ENCODE peak calls at places on chromosomes 3 and 15, in six cellular contexts. X is aorta, M is esophagus squamous epithelium, A is HepG2, Y is gastrocnemius medialis, Z is IMR-90. Q is an unnamed sample. For H3K4me1 and H3K36me3, the result is how much of the 10 kb centered on the place peaks cover.

GRCh38 chr3:37833790-37834189 is 27.9 kb upstream of the CTDSPL start:
- DNase-seq in X (no peak), A (no peak), M (no peak), Z (no peak), Y (no peak), Q (no peak)

GRCh38 chr3:129003578-129004112 is 2.5 kb downstream of the EFCC1 start:
- DNase-seq in Y (no peak), X (no peak), A (peak), Z (no peak), M (no peak), Q (no peak)

GRCh38 chr3:117814975-117815374 is 1105.4 kb downstream of the TUSC7 start:
- DNase-seq in X (no peak), A (no peak), M (no peak), Y (no peak), Z (peak), Q (no peak)

GRCh38 chr15:41695750-41696436 is 35.7 kb downstream of the MGA start:
- DNase-seq in Z (peak), X (no peak), M (no peak), Y (no peak), A (peak), Q (no peak)

GRCh38 chr15:60589253-60589652 is 110.3 kb upstream of the ICE2 start:
- DNase-seq in X (no peak), A (no peak), Z (no peak), M (no peak), Y (no peak), Q (no peak)

GRCh38 chr15:62439543-62440016 is 274.5 kb upstream of the C2CD4B start:
- DNase-seq in A (peak), Y (peak), M (no peak), X (no peak), Z (peak), Q (no peak)

GRCh38 chr15:96273317-96274086 is 57.0 kb upstream of the NR2F2 start:
- DNase-seq in M (no peak), A (no peak), X (no peak), Y (no peak), Z (peak), Q (no peak)

GRCh38 chr15:78951841-78952238 is 7.0 kb upstream of the CTSH start:
- DNase-seq in Y (no peak), Z (peak), M (no peak), X (no peak), A (peak), Q (no peak)

GRCh38 chr3:125054436-125055164 is 1.2 kb downstream of the HEG1 start:
- DNase-seq in Z (peak), X (no peak), M (no peak), Y (peak), A (peak), Q (no peak)

GRCh38 chr3:42508562-42508961 is 6.1 kb downstream of the VIPR1 start:
- DNase-seq in Z (no peak), M (no peak), Y (no peak), A (no peak), X (no peak), Q (peak)

GRCh38 chr15:90564109-90564508 is 34.4 kb downstream of the CRTC3 start:
- DNase-seq in Z (no peak), Y (no peak), A (no peak), M (no peak), X (no peak), Q (no peak)
- H3K27ac ChIP-seq in Z (no peak), Y (no peak), A (no peak), M (peak), X (peak), Q (no peak)

GRCh38 chr3:65960087-65960486 is 78.6 kb downstream of the MAGI1 start:
- DNase-seq in X (no peak), Y (no peak), M (no peak), Z (peak), A (no peak), Q (no peak)
- H3K4me1 ChIP-seq in X (under half), Y (under half), M (under half), Z (under half), A (half or more), Q (under half)

GRCh38 chr3:4660936-4661335 is 167.8 kb downstream of the ITPR1 start:
- DNase-seq in Z (no peak), Y (no peak), M (no peak), X (no peak), A (no peak), Q (no peak)
- H3K36me3 ChIP-seq in Z (under half), Y (under half), M (under half), X (under half), A (under half), Q (under half)

GRCh38 chr3:58052373-58053273 is 44.4 kb downstream of the FLNB start:
- DNase-seq in Z (peak), A (peak), Y (peak), X (peak), M (peak), Q (peak)
- H3K27ac ChIP-seq in Z (peak), A (peak), Y (peak), X (peak), M (peak), Q (peak)

GRCh38 chr3:195154793-195155535 is 116.0 kb downstream of the XXYLT1 start:
- DNase-seq in Z (peak), A (peak), M (no peak), Y (peak), X (peak), Q (peak)

GRCh38 chr3:195155842-195156241 is 115.1 kb downstream of the XXYLT1 start:
- DNase-seq in A (no peak), M (no peak), Y (no peak), X (no peak), Z (peak), Q (no peak)

GRCh38 chr3:195153653-195154052 is 117.3 kb downstream of the XXYLT1 start:
- DNase-seq in X (no peak), M (no peak), Y (no peak), Z (peak), A (no peak), Q (no peak)

GRCh38 chr3:195154111-195154791 is 116.7 kb downstream of the XXYLT1 start:
- DNase-seq in Z (peak), M (no peak), Y (no peak), X (no peak), A (no peak), Q (no peak)

DNA sequence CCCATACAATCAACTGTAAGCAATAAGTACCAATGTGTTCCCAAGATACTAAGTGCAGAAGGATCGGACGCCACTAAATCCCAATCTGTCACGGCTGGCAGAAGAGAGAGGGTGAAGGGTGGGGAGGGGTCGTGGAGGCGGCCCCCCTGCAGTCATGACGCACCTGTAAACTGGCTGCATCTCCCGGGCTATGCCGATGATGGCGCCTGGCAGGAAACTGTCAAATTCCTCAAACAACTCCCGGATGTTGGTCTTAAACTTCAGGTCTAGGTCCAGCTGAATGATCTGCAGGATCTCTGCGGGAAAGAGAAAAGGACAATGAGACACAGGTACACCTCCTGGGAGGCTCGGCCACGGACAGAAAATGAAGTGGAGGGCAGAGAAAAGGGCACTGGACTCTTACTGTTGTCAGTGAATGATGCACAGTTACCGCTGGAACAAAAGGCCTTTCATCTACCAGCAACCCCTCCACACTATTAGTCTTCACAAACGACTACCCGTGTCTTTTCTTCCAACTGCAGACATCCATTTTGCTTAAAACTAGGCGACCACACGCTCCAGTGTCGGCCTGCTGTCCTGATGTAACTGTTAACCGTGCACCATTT is 114.6 kb downstream of the XXYLT1 start:
- DNase-seq in Y (no peak), A (peak), X (no peak), Z (no peak), M (no peak), Q (no peak)
- H3K4me1 ChIP-seq in Y (half or more), A (half or more), X (under half), Z (under half), M (half or more), Q (half or more)